ENCODE peak calls at places on chromosomes 5 and 9, in four cellular contexts. W is CD4-positive, alpha-beta memory T cell; I is A673; M is CD8-positive, alpha-beta memory T cell. S is an unnamed sample. For H3K9me3, the result is how much of the 10 kb centered on the place peaks cover.

GRCh38 chr5:132461671-132462070 is 28.9 kb downstream of the IRF1 start:
- DNase-seq in M (no peak), I (no peak), W (no peak), S (no peak)

GRCh38 chr9:125241863-125242739 is 958 bp upstream of the HSPA5 start:
- DNase-seq in I (peak), M (no peak), W (no peak), S (no peak)

GRCh38 chr5:31096238-31096865 is 97.1 kb upstream of the CDH6 start:
- DNase-seq in M (no peak), W (no peak), I (no peak), S (no peak)

GRCh38 chr5:135457424-135458071 is 5.4 kb upstream of the TIFAB start:
- DNase-seq in I (peak), M (peak), W (peak), S (peak)

GRCh38 chr9:76691761-76692313 is 72.4 kb upstream of the PCA3 start:
- DNase-seq in M (no peak), W (no peak), I (no peak), S (no peak)

GRCh38 chr5:168753691-168754254 is 174.6 kb upstream of the PANK3 start:
- DNase-seq in M (no peak), I (no peak), W (no peak), S (no peak)

GRCh38 chr9:133058550-133059320 is 3.0 kb upstream of the CEL start:
- DNase-seq in I (no peak), W (no peak), M (no peak), S (no peak)

GRCh38 chr9:35406183-35406959 is 83.5 kb upstream of the RUSC2 start:
- DNase-seq in I (no peak), W (no peak), M (peak), S (no peak)

GRCh38 chr5:98069876-98070512 is 703.5 kb upstream of the RGMB start:
- DNase-seq in W (no peak), M (no peak), I (no peak), S (no peak)

GRCh38 chr5:52989025-52989780 is at the start of gene ITGA2:
- DNase-seq in W (no peak), M (peak), I (peak), S (peak)

GRCh38 chr5:14028188-14028587 is 83.7 kb upstream of the DNAH5 start:
- DNase-seq in W (no peak), M (no peak), I (no peak), S (no peak)

GRCh38 chr9:112049834-112050516 is 125.1 kb downstream of the SUSD1 start:
- DNase-seq in I (no peak), W (no peak), M (no peak), S (no peak)

GRCh38 chr5:103393131-103393754 is 134.7 kb downstream of the MACIR start:
- DNase-seq in I (peak), M (no peak), W (no peak), S (no peak)

GRCh38 chr5:61280205-61280604 is 51.9 kb upstream of the ZSWIM6 start:
- DNase-seq in W (no peak), M (no peak), I (peak), S (no peak)

GRCh38 chr5:40681351-40682311 is 1.9 kb downstream of the PTGER4 start:
- DNase-seq in M (peak), I (no peak), W (peak), S (no peak)

GRCh38 chr5:9927106-9927505 is 297.0 kb upstream of the TAS2R1 start:
- DNase-seq in W (no peak), M (no peak), I (no peak), S (no peak)
- H3K9me3 ChIP-seq in W (under half), M (under half), I (under half), S (under half)

GRCh38 chr9:118732998-118733397 is 636.2 kb downstream of the BRINP1 start:
- DNase-seq in M (no peak), I (no peak), W (no peak), S (no peak)
- H3K9me3 ChIP-seq in M (under half), I (under half), W (under half), S (under half)

GRCh38 chr5:1325870-1326546 is 18.9 kb downstream of the CLPTM1L start:
- DNase-seq in I (peak), W (no peak), M (no peak), S (no peak)
- H3K9me3 ChIP-seq in I (under half), W (under half), M (under half), S (under half)

DNA sequence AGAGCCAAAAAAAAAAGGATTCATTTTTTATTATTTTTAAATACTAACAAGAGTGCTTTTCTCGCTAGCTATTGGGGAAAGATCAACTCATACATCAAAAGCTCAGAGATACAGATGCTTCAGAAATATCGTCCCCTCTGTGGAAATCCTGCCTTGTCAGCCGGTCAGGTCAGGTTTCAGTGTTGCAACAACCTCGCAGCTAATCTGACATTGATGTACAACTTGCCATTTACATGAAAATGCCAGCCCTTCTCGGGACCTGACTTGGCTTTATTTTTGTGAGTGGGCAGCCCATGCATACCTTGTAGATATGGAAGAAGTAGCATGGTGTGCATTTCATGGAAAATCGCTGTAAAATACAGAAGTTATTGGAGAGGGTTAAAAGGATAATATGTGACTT is 358.8 kb upstream of the ADAMTS16 start:
- DNase-seq in I (no peak), M (no peak), W (no peak), S (no peak)
- H3K9me3 ChIP-seq in I (under half), M (under half), W (under half), S (under half)